ENCODE peak calls at places on chromosomes 12 and 14, in four cellular contexts. U is cardiac muscle cell; G is effector memory CD4-positive, alpha-beta T cell; C is MM.1S. S is an unnamed sample.
A peak's percentile ranks its signal among the peaks of the same experiment; 100 is the strongest.

GRCh38 chr12:117577122-117577657 is 215.8 kb upstream of the NOS1 start:
- DNase-seq in U (no peak), G (no peak), C (no peak), S (no peak)

GRCh38 chr12:52195065-52195730 is 3.4 kb upstream of the KRT80 start:
- DNase-seq in U (peak; percentile 89), G (no peak), C (no peak), S (no peak)

GRCh38 chr12:9651265-9651729 is 18.2 kb upstream of the CLEC2D start:
- DNase-seq in U (peak; percentile 76), G (no peak), C (no peak), S (peak; percentile 64)

GRCh38 chr12:51961834-51962233 is 10.3 kb downstream of the ACVR1B start:
- DNase-seq in U (no peak), G (no peak), C (no peak), S (no peak)

GRCh38 chr14:50366589-50366988 is 30.1 kb downstream of the CDKL1 start:
- DNase-seq in U (no peak), G (no peak), C (no peak), S (no peak)

GRCh38 chr12:64665506-64665905 is 55.2 kb downstream of the RASSF3 start:
- DNase-seq in U (peak; percentile 35), G (peak; percentile 72), C (peak; percentile 92), S (peak; percentile 70)

GRCh38 chr14:102226356-102227125 is 78.4 kb downstream of the MOK start:
- DNase-seq in U (no peak), G (no peak), C (no peak), S (no peak)

GRCh38 chr12:118549506-118550109 is 173.3 kb downstream of the SUDS3 start:
- DNase-seq in U (no peak), G (no peak), C (no peak), S (no peak)

GRCh38 chr14:90439874-90440442 is 43.1 kb downstream of the CALM1 start:
- DNase-seq in U (no peak), G (no peak), C (no peak), S (no peak)

GRCh38 chr12:125393569-125393968 is 328.3 kb downstream of the AACS start:
- DNase-seq in U (no peak), G (no peak), C (no peak), S (no peak)

DNA sequence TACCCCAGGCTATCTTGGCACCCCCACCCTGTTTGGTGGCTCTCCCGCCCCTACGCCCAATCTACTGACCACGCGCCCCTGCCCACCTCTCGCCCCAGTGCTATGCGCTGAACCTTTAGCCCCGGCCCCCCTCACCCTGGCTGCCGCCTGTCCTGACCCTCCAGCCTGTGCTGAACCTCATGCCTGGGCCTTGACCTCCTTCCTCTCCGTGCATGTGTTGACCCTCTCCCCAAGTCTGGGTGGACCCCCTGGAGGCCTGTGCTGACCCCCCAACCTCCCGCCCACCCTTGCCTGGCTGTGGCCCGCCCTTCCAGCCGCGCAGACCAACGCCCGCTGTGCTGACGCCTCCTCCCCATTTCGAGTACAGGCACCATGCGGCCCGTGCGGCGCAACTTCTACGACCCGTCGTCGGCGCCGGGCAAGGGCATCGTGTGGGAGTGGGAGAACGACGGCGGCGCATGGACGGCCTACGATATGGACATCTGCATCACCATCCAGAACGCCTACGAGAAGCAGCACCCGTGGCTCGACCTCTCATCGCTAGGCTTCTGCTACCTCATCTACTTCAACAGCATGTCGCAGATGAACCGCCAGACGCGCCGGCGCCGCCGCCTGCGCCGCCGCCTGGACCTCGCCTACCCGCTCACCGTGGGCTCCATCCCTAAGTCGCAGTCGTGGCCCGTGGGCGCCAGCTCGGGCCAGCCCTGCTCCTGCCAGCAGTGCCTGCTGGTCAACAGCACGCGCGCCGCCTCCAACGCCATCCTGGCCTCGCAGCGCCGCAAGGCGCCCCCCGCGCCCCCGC is 20.7 kb downstream of the DTX1 start:
- DNase-seq in U (no peak), G (no peak), C (no peak), S (no peak)
- H3K4me3 ChIP-seq in U (no peak overlapping the region), G (no peak overlapping the region), C (no peak overlapping the region), S (no peak overlapping the region)

GRCh38 chr14:76933515-76933914 is 95.0 kb downstream of the IRF2BPL start:
- DNase-seq in U (no peak), G (no peak), C (no peak), S (no peak)

GRCh38 chr14:76931629-76932402 is 96.7 kb downstream of the IRF2BPL start:
- DNase-seq in U (no peak), G (no peak), C (no peak), S (no peak)

GRCh38 chr14:76928301-76928700 is 100.2 kb downstream of the IRF2BPL start:
- DNase-seq in U (no peak), G (no peak), C (no peak), S (no peak)

GRCh38 chr14:76929927-76930326 is 98.6 kb downstream of the IRF2BPL start:
- DNase-seq in U (no peak), G (peak; percentile 55), C (peak; percentile 77), S (peak; percentile 82)

DNA sequence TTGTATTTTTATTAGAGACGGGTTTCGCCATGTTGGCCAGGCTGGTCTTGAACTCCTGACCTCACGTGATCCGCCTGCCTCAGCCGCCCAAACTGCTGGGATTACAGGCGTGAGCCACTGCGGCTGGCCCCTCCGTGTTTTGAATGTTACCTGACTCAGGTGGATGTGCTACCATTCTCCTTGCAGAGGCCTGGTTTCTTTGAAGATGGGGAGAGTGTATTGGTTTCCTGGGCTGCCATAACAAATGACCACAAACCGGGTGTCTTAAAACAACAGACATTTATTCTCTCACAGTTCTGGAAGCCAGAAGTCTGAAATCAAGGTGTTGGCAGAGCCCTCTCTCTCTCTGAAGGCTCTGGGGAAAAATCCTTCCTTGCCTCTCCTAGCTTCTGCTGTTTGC is 98.0 kb downstream of the IRF2BPL start:
- DNase-seq in U (no peak), G (no peak), C (no peak), S (no peak)
- H3K9me3 ChIP-seq in U (no peaks in the 10 kb centered on the region), G (no peaks in the 10 kb centered on the region), C (no peaks in the 10 kb centered on the region), S (no peaks in the 10 kb centered on the region)

GRCh38 chr12:106290666-106291065 is 11.9 kb upstream of the TCP11L2 start:
- DNase-seq in U (no peak), G (no peak), C (no peak), S (no peak)
- H3K27ac ChIP-seq in U (no peak overlapping the region), G (no peak overlapping the region), C (no peak overlapping the region), S (no peak overlapping the region)

GRCh38 chr12:1776139-1776975 is 44.0 kb upstream of the LRTM2 start:
- DNase-seq in U (peak; percentile 60), G (no peak), C (no peak), S (no peak)
- H3K4me3 ChIP-seq in U (no peak overlapping the region), G (no peak overlapping the region), C (no peak overlapping the region), S (no peak overlapping the region)

DNA sequence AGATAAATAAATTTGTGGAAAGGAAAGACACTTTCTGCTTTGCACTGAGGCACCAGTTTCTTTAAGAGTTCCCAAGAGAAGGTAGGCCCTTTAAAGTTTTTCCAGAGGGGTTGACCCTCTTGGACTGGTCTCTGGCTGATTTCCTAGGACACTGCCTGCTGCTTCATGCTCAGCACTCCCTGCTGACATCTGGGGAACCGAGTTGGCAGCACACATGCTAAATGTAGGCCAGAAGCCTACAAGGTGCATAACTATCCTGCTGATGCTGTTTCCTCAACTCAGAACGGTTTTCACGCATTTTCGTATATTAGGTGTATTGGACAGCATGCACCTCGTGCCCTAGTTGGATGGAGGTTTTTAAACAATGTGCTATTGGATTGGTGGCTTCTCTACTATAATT is 887.2 kb upstream of the SEL1L start:
- DNase-seq in U (no peak), G (no peak), C (no peak), S (no peak)
- H3K9me3 ChIP-seq in U (no peaks in the 10 kb centered on the region), G (no peaks in the 10 kb centered on the region), C (no peaks in the 10 kb centered on the region), S (no peaks in the 10 kb centered on the region)